ENCODE peak calls at places on chromosomes 3 and 15, in five cellular contexts. W is RCC 7860; H is ACHN; T is activated T-helper 9 cell treated with anti-CD3 and anti-CD28 coated beads, Interleukin-2, amount 50 U/mL, for 16 hours; L is T-helper 2 cell. J is an unnamed sample.

GRCh38 chr3:9248232-9249191 is 934 bp downstream of the SRGAP3 start:
- DNase-seq in W (no peak), H (no peak), T (no peak), L (no peak), J (no peak)

GRCh38 chr3:70053293-70053692 is 53.8 kb downstream of the SAMMSON start:
- DNase-seq in W (no peak), H (peak), T (no peak), L (no peak), J (no peak)

GRCh38 chr15:88705769-88706165 is 67.0 kb downstream of the ISG20 start:
- DNase-seq in W (no peak), H (no peak), T (no peak), L (no peak), J (no peak)

GRCh38 chr3:156388469-156389150 is 166.3 kb downstream of the SSR3 start:
- DNase-seq in W (no peak), H (no peak), T (no peak), L (no peak), J (no peak)

GRCh38 chr15:74399511-74400312 is 32.3 kb upstream of the CYP11A1 start:
- DNase-seq in W (peak), H (no peak), T (no peak), L (no peak), J (no peak)

GRCh38 chr15:31440754-31441298 is 114.2 kb downstream of the KLF13 start:
- DNase-seq in W (no peak), H (peak), T (peak), L (no peak), J (no peak)

GRCh38 chr3:40432793-40433192 is 24.3 kb upstream of the RPL14 start:
- DNase-seq in W (no peak), H (no peak), T (no peak), L (no peak), J (no peak)

GRCh38 chr3:14913071-14913925 is 34.1 kb upstream of the NR2C2 start:
- DNase-seq in W (no peak), H (no peak), T (no peak), L (no peak), J (no peak)

GRCh38 chr15:66587749-66588148 is 22.0 kb upstream of the LCTL start:
- DNase-seq in W (no peak), H (no peak), T (no peak), L (no peak), J (no peak)

GRCh38 chr15:71761649-71762048 is 48.7 kb upstream of the NR2E3 start:
- DNase-seq in W (peak), H (peak), T (no peak), L (no peak), J (no peak)

GRCh38 chr15:39625856-39626255 is 45.0 kb downstream of the THBS1 start:
- DNase-seq in W (no peak), H (no peak), T (no peak), L (no peak), J (no peak)

GRCh38 chr3:124401841-124402240 is 328.4 kb upstream of the UMPS start:
- DNase-seq in W (peak), H (peak), T (no peak), L (no peak), J (no peak)

GRCh38 chr3:138963161-138963560 is 16.1 kb downstream of the FOXL2NB start:
- DNase-seq in W (no peak), H (no peak), T (no peak), L (no peak), J (no peak)